ENCODE peak calls at places on chromosomes 6 and 20, in eight cellular contexts. O, P, X, R, B, J, W and C are unnamed samples.

GRCh38 chr6:139679516-139680179 is 305.2 kb upstream of the CITED2 start:
- DNase-seq in O (no peak), P (no peak), X (no peak), R (no peak), B (no peak), J (no peak), W (peak; percentile 25), C (no peak)

GRCh38 chr6:43095939-43096338 is 19.8 kb downstream of the PTK7 start:
- DNase-seq in O (no peak), P (no peak), X (no peak), R (no peak), B (no peak), J (no peak), W (no peak), C (no peak)

GRCh38 chr20:42125426-42125825 is 507.2 kb upstream of the CHD6 start:
- DNase-seq in O (no peak), P (no peak), X (no peak), R (no peak), B (no peak), J (no peak), W (no peak), C (no peak)

GRCh38 chr6:4383910-4384637 is 248.7 kb upstream of the ECI2 start:
- DNase-seq in O (no peak), P (no peak), X (no peak), R (no peak), B (no peak), J (no peak), W (no peak), C (no peak)

GRCh38 chr6:31652925-31653724 is 664 bp upstream of the BAG6 start:
- DNase-seq in O (no peak), P (peak; percentile 92), X (peak; percentile 75), R (peak; percentile 80), B (peak; percentile 83), J (peak; percentile 93), W (no peak), C (peak; percentile 95)

GRCh38 chr6:109690373-109690739 is 646 bp downstream of the AK9 start:
- DNase-seq in O (peak; percentile 76), P (peak; percentile 58), X (peak; percentile 31), R (peak; percentile 25), B (peak; percentile 25), J (peak; percentile 74), W (no peak), C (peak; percentile 94)

GRCh38 chr6:1730882-1731281 is 121.2 kb downstream of the FOXC1 start:
- DNase-seq in O (no peak), P (no peak), X (no peak), R (no peak), B (no peak), J (no peak), W (no peak), C (no peak)

GRCh38 chr6:119129968-119130484 is 51.6 kb upstream of the FAM184A start:
- DNase-seq in O (no peak), P (no peak), X (no peak), R (no peak), B (no peak), J (no peak), W (peak; percentile 72), C (no peak)

GRCh38 chr6:110532401-110532800 is 56.0 kb upstream of the SLC22A16 start:
- DNase-seq in O (no peak), P (no peak), X (no peak), R (no peak), B (no peak), J (no peak), W (no peak), C (no peak)

GRCh38 chr6:166541366-166541765 is 45.1 kb downstream of the RAMACL start:
- DNase-seq in O (no peak), P (no peak), X (no peak), R (no peak), B (no peak), J (no peak), W (no peak), C (no peak)

GRCh38 chr6:16705403-16705993 is 55.8 kb downstream of the ATXN1 start:
- DNase-seq in O (no peak), P (no peak), X (no peak), R (no peak), B (no peak), J (no peak), W (no peak), C (no peak)

GRCh38 chr6:105174512-105174911 is 5.3 kb downstream of the POPDC3 start:
- DNase-seq in O (no peak), P (no peak), X (no peak), R (no peak), B (no peak), J (no peak), W (peak; percentile 44), C (no peak)